ENCODE peak calls at places on chromosomes 3 and 15, in ten cellular contexts. Q, B, H, T, D, X, K, A, N and V are unnamed samples.

GRCh38 chr3:23900744-23901143 is 16.0 kb downstream of the NKIRAS1 start:
- DNase-seq in H (no peak), B (no peak), X (no peak), K (no peak), N (no peak), T (peak), D (no peak), A (no peak), Q (no peak), V (no peak)

GRCh38 chr15:71329509-71330260 is 214.4 kb downstream of the THSD4 start:
- DNase-seq in N (no peak), Q (no peak), D (peak), H (peak), K (no peak), B (no peak), A (no peak), T (peak), X (no peak), V (peak)

GRCh38 chr3:11592460-11593298 is 51.0 kb downstream of the VGLL4 start:
- DNase-seq in A (no peak), D (peak), T (peak), N (no peak), H (peak), X (no peak), K (no peak), Q (no peak), B (no peak), V (no peak)

GRCh38 chr15:42741710-42742109 is 4.8 kb upstream of the CDAN1 start:
- DNase-seq in D (no peak), B (no peak), K (no peak), Q (no peak), T (no peak), A (no peak), N (no peak), H (no peak), X (no peak), V (no peak)

GRCh38 chr15:47337836-47338235 is 379.5 kb upstream of the SEMA6D start:
- DNase-seq in T (no peak), B (no peak), H (no peak), N (no peak), D (no peak), X (no peak), K (no peak), A (no peak), Q (no peak), V (no peak)

GRCh38 chr3:59486468-59486964 is 436.7 kb upstream of the CFAP20DC start:
- DNase-seq in A (no peak), B (no peak), Q (no peak), K (no peak), X (no peak), T (no peak), H (no peak), N (no peak), D (no peak), V (no peak)

GRCh38 chr3:140242818-140243276 is 307.9 kb downstream of the CLSTN2 start:
- DNase-seq in K (no peak), D (peak), Q (no peak), H (peak), A (no peak), N (no peak), B (no peak), T (no peak), X (no peak), V (no peak)

GRCh38 chr15:74406992-74407705 is 26.6 kb downstream of the SEMA7A start:
- DNase-seq in N (peak), K (no peak), T (peak), H (peak), X (no peak), Q (no peak), D (peak), B (no peak), A (no peak), V (no peak)

GRCh38 chr15:69074843-69075224 is 60.3 kb downstream of the NOX5 start:
- DNase-seq in D (no peak), K (no peak), T (no peak), A (no peak), B (no peak), N (no peak), Q (no peak), H (peak), X (no peak), V (no peak)

GRCh38 chr15:65836665-65837064 is 32.6 kb upstream of the RAB11A start:
- DNase-seq in K (no peak), T (no peak), A (no peak), B (no peak), Q (no peak), X (no peak), D (no peak), N (no peak), H (no peak), V (no peak)

GRCh38 chr3:119304201-119304713 is 10.1 kb downstream of the ARHGAP31 start:
- DNase-seq in A (no peak), N (no peak), H (peak), D (peak), K (no peak), Q (no peak), X (no peak), B (no peak), T (peak), V (no peak)

GRCh38 chr15:100918034-100918689 is 995 bp upstream of the LRRK1 start:
- DNase-seq in A (no peak), Q (peak), X (peak), K (peak), B (peak), T (peak), N (peak), H (peak), D (peak), V (peak)

GRCh38 chr3:65402597-65402996 is 636.1 kb downstream of the MAGI1 start:
- DNase-seq in A (no peak), N (no peak), T (peak), B (no peak), X (peak), Q (no peak), H (peak), K (no peak), D (peak), V (no peak)

GRCh38 chr15:89017370-89018066 is 70.7 kb upstream of the ABHD2 start:
- DNase-seq in A (peak), X (peak), B (peak), Q (peak), T (peak), N (peak), D (peak), H (peak), K (peak), V (peak)
- H3K27ac ChIP-seq in A (no peak), X (peak), B (peak), Q (peak), T (peak), N (no peak), D (peak), H (peak), K (no peak), V (peak)

GRCh38 chr3:71446260-71446659 is 137.3 kb downstream of the FOXP1 start:
- DNase-seq in H (no peak), A (no peak), D (no peak), N (no peak), B (no peak), T (no peak), K (no peak), Q (no peak), X (no peak), V (no peak)

GRCh38 chr3:71446734-71447133 is 136.8 kb downstream of the FOXP1 start:
- DNase-seq in N (no peak), X (no peak), K (no peak), A (no peak), D (no peak), T (no peak), H (no peak), B (no peak), Q (no peak), V (no peak)

GRCh38 chr3:71443332-71443731 is 140.2 kb downstream of the FOXP1 start:
- DNase-seq in T (no peak), X (no peak), D (no peak), K (no peak), H (no peak), B (no peak), A (no peak), N (no peak), Q (no peak), V (no peak)

GRCh38 chr3:71444028-71444860 is 139.3 kb downstream of the FOXP1 start:
- DNase-seq in D (peak), N (no peak), X (no peak), B (no peak), H (peak), Q (peak), A (peak), T (peak), K (peak), V (no peak)

DNA sequence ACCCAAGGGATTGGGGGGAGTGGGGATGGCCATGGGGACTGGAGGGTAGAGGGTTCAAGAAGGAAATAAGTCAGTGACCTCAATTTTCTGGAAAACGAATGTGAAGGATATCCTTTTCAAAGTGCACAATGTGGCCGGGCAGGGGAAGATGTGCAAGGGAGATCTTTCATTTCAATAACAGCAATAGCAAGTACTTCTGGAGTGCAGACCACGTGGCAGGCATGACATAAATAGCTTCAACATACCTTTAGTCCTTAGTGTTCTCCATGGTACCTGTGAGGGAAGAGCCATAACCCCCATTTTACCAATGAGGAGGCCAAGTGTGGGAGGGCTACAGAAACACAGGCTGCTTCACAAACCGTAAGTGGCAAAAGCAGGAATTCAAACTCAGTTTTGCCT is 138.7 kb downstream of the FOXP1 start:
- DNase-seq in H (no peak), D (no peak), T (no peak), A (no peak), N (no peak), Q (no peak), B (no peak), X (no peak), K (no peak), V (no peak)
- H3K4me3 ChIP-seq in H (no peak), D (no peak), T (no peak), A (peak), N (no peak), Q (no peak), B (no peak), X (no peak), K (peak), V (no peak)

GRCh38 chr3:58072046-58072445 is 63.8 kb downstream of the FLNB start:
- DNase-seq in D (no peak), H (peak), X (no peak), T (peak), Q (no peak), N (no peak), K (no peak), B (no peak), A (no peak), V (no peak)

GRCh38 chr3:58073315-58074125 is 65.3 kb downstream of the FLNB start:
- DNase-seq in H (peak), Q (no peak), T (no peak), N (no peak), X (no peak), K (peak), B (no peak), A (no peak), D (no peak), V (no peak)

GRCh38 chr3:58074997-58075396 is 66.8 kb downstream of the FLNB start:
- DNase-seq in X (no peak), Q (no peak), N (no peak), H (no peak), K (no peak), T (no peak), D (no peak), B (no peak), A (no peak), V (no peak)

GRCh38 chr3:58071480-58071971 is 63.3 kb downstream of the FLNB start:
- DNase-seq in X (no peak), Q (no peak), B (no peak), H (no peak), N (no peak), T (no peak), K (no peak), A (no peak), D (no peak), V (no peak)

GRCh38 chr3:58074126-58074715 is 66.0 kb downstream of the FLNB start:
- DNase-seq in T (no peak), X (no peak), A (no peak), H (no peak), D (no peak), N (no peak), K (peak), Q (no peak), B (no peak), V (no peak)
- H3K27ac ChIP-seq in T (no peak), X (peak), A (no peak), H (no peak), D (no peak), N (no peak), K (peak), Q (no peak), B (no peak), V (no peak)

DNA sequence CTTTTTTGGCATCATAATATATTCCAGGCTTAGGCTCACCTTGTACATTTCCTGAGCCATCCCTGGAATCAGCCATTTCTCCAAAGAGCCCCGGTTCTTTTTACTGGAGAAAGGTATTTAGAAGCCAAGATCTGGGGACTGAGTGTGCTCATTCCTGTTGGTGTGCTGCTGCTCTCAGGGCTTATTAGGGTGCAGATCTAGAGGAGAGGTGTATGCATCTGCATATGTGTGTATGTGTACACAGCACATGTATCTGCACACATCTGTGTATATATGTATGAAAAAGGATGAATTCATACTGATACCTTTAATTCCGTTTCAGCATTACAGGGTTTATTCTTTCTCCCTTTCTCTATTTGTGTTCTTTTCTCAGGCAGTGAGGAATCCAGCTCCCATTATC is 162.1 kb upstream of the BHLHE40 start:
- DNase-seq in N (no peak), D (no peak), A (no peak), X (no peak), Q (no peak), H (no peak), B (no peak), K (no peak), T (no peak), V (no peak)
- H3K4me3 ChIP-seq in N (no peak), D (no peak), A (no peak), X (no peak), Q (no peak), H (no peak), B (no peak), K (no peak), T (no peak), V (no peak)